ENCODE peak calls at places on chromosomes 7 and 10, in eight cellular contexts. H, C, I, S, J, Y, F and E are unnamed samples.

GRCh38 chr7:6359021-6359420 is 86.6 kb upstream of the CYTH3 start:
- DNase-seq in H (no peak), C (no peak), I (peak; percentile 20), S (no peak), J (no peak), Y (no peak), F (no peak), E (no peak)

GRCh38 chr10:71750124-71750841 is 23.0 kb downstream of the VSIR start:
- DNase-seq in H (no peak), C (no peak), I (no peak), S (no peak), J (no peak), Y (no peak), F (no peak), E (peak; percentile 67)

GRCh38 chr10:124301736-124302135 is 117.0 kb downstream of the OAT start:
- DNase-seq in H (no peak), C (no peak), I (peak; percentile 4), S (no peak), J (no peak), Y (no peak), F (no peak), E (no peak)

GRCh38 chr7:112414855-112415490 is 35.3 kb upstream of the IFRD1 start:
- DNase-seq in H (no peak), C (no peak), I (peak; percentile 52), S (no peak), J (peak; percentile 57), Y (peak; percentile 60), F (no peak), E (no peak)

GRCh38 chr7:151724920-151725584 is 151.9 kb downstream of the PRKAG2 start:
- DNase-seq in H (no peak), C (no peak), I (no peak), S (peak; percentile 49), J (no peak), Y (no peak), F (no peak), E (no peak)

GRCh38 chr7:155356323-155357105 is 58.8 kb downstream of the INSIG1 start:
- DNase-seq in H (no peak), C (no peak), I (no peak), S (no peak), J (peak; percentile 20), Y (no peak), F (peak; percentile 60), E (peak; percentile 42)

GRCh38 chr10:116272497-116273221 is at the start of gene GFRA1:
- DNase-seq in H (peak; percentile 32), C (no peak), I (no peak), S (peak; percentile 58), J (no peak), Y (no peak), F (peak; percentile 55), E (no peak)

GRCh38 chr10:77325233-77325537 is 312.4 kb downstream of the KCNMA1 start:
- DNase-seq in H (no peak), C (no peak), I (no peak), S (no peak), J (peak; percentile 30), Y (no peak), F (no peak), E (no peak)

GRCh38 chr10:44460499-44460898 is 75.6 kb upstream of the CXCL12 start:
- DNase-seq in H (no peak), C (no peak), I (peak; percentile 60), S (no peak), J (no peak), Y (peak; percentile 88), F (no peak), E (no peak)

GRCh38 chr10:3043512-3044368 is 23.6 kb upstream of the PFKP start:
- DNase-seq in H (peak; percentile 33), C (no peak), I (peak; percentile 75), S (peak; percentile 81), J (peak; percentile 63), Y (peak; percentile 86), F (peak; percentile 77), E (no peak)

GRCh38 chr10:93152136-93152535 is 78.4 kb downstream of the CYP26A1 start:
- DNase-seq in H (no peak), C (peak; percentile 37), I (peak; percentile 73), S (no peak), J (peak; percentile 36), Y (peak; percentile 82), F (no peak), E (no peak)

GRCh38 chr10:63878428-63878827 is 357.2 kb downstream of the REEP3 start:
- DNase-seq in H (no peak), C (no peak), I (no peak), S (no peak), J (no peak), Y (no peak), F (no peak), E (no peak)

GRCh38 chr7:47379629-47380324 is 202.1 kb downstream of the TNS3 start:
- DNase-seq in H (peak; percentile 85), C (no peak), I (peak; percentile 42), S (no peak), J (peak; percentile 60), Y (peak; percentile 82), F (peak; percentile 47), E (no peak)

GRCh38 chr7:54705436-54705835 is 53.6 kb downstream of the SEC61G start:
- DNase-seq in H (no peak), C (no peak), I (peak; percentile 68), S (no peak), J (peak; percentile 90), Y (peak; percentile 48), F (no peak), E (no peak)

GRCh38 chr7:132943645-132944044 is 138.2 kb downstream of the CHCHD3 start:
- DNase-seq in H (no peak), C (no peak), I (no peak), S (no peak), J (no peak), Y (no peak), F (no peak), E (no peak)
- TF ChIP-seq CTCF in H (no peak), C (no peak), I (no peak), S (no peak), J (no peak), Y (no peak), F (no peak), E (no peak)

GRCh38 chr7:130896051-130896881 is 162.3 kb upstream of the KLF14 start:
- DNase-seq in H (no peak), C (no peak), I (peak; percentile 60), S (no peak), J (no peak), Y (no peak), F (no peak), E (no peak)
- TF ChIP-seq CTCF in H (no peak), C (peak; percentile 47), I (peak; percentile 58), S (peak; percentile 41), J (peak; percentile 42), Y (peak; percentile 67), F (peak; percentile 29), E (no peak)

GRCh38 chr10:25639646-25640045 is 294.4 kb upstream of the MYO3A start:
- DNase-seq in H (no peak), C (no peak), I (no peak), S (no peak), J (no peak), Y (no peak), F (no peak), E (no peak)
- TF ChIP-seq CTCF in H (no peak), C (no peak), I (no peak), S (no peak), J (no peak), Y (no peak), F (peak; percentile 42), E (no peak)

DNA sequence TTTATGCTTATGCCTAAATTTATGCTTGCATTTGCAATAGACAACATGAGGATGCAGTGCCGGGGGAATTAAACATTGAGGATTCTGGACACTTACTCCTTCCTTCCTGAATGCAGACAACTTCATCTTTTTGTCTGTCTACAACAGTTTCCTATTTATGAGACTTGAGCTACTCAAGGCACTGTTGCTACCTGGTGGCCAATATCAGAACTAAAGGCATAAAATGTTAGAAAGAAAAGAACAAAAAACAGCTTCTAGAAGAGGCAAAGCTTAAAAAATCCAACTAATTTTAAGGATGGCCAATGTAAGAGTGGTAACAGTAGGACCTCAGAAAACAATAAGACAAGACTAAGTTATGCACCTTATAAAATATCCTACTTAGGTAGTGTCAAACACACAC is 144.5 kb upstream of the PTN start:
- DNase-seq in H (no peak), C (no peak), I (peak; percentile 16), S (no peak), J (peak; percentile 1), Y (peak; percentile 17), F (no peak), E (no peak)
- TF ChIP-seq CTCF in H (peak; percentile 19), C (peak; percentile 7), I (peak; percentile 26), S (no peak), J (no peak), Y (peak; percentile 27), F (peak; percentile 45), E (no peak)

GRCh38 chr10:54800677-54801480 is at the start of gene PCDH15:
- DNase-seq in H (no peak), C (no peak), I (peak; percentile 31), S (peak; percentile 4), J (peak; percentile 39), Y (no peak), F (peak; percentile 74), E (no peak)
- TF ChIP-seq CTCF in H (peak; percentile 35), C (no peak), I (peak; percentile 38), S (peak; percentile 31), J (peak; percentile 28), Y (no peak), F (peak; percentile 66), E (no peak)

GRCh38 chr10:68902382-68902781 is 1.3 kb downstream of the DDX50 start:
- DNase-seq in H (no peak), C (no peak), I (no peak), S (no peak), J (no peak), Y (no peak), F (no peak), E (no peak)

GRCh38 chr10:68899186-68899745 is 1.8 kb upstream of the DDX50 start:
- DNase-seq in H (no peak), C (no peak), I (no peak), S (no peak), J (no peak), Y (no peak), F (no peak), E (no peak)

GRCh38 chr10:68900427-68901105 is 549 bp upstream of the DDX50 start:
- DNase-seq in H (peak; percentile 79), C (peak; percentile 24), I (no peak), S (no peak), J (peak; percentile 54), Y (no peak), F (no peak), E (no peak)

GRCh38 chr10:68897336-68897741 is 3.8 kb upstream of the DDX50 start:
- DNase-seq in H (no peak), C (peak; percentile 28), I (peak; percentile 77), S (peak; percentile 43), J (peak; percentile 64), Y (peak; percentile 84), F (peak; percentile 64), E (no peak)

GRCh38 chr10:68901106-68901927 is at the start of gene DDX50:
- DNase-seq in H (peak; percentile 93), C (peak; percentile 97), I (peak; percentile 99), S (peak; percentile 93), J (peak; percentile 98), Y (peak; percentile 100), F (peak; percentile 98), E (peak; percentile 97)
- TF ChIP-seq CTCF in H (no peak), C (no peak), I (no peak), S (no peak), J (no peak), Y (no peak), F (peak; percentile 25), E (no peak)